ENCODE peak calls at places on chromosomes 7 and 10, in nine cellular contexts. V is dorsolateral prefrontal cortex, U is MG63, D is uterus, B is PC-3, P is stomach, N is neuronal stem cell, O is aorta, T is left ventricle myocardium inferior. W is an unnamed sample.
A peak's percentile ranks its signal among the peaks of the same experiment; 100 is the strongest.

GRCh38 chr10:44393834-44394547 is 9.1 kb upstream of the CXCL12 start:
- DNase-seq in U (no peak), N (no peak), B (no peak), O (no peak), P (no peak), V (no peak), T (no peak), D (peak; percentile 11), W (no peak)

GRCh38 chr10:89207801-89208551 is 859 bp upstream of the CH25H start:
- DNase-seq in D (peak; percentile 34), O (peak; percentile 85), V (peak; percentile 25), N (peak; percentile 30), U (peak; percentile 40), T (peak; percentile 62), B (no peak), P (no peak), W (peak; percentile 73)

GRCh38 chr10:6301482-6302083 is 98.9 kb downstream of the PFKFB3 start:
- DNase-seq in T (no peak), U (no peak), D (no peak), O (no peak), P (no peak), N (no peak), V (no peak), B (peak; percentile 22), W (no peak)

GRCh38 chr7:116354171-116354545 is 143.8 kb downstream of the TES start:
- DNase-seq in V (no peak), N (no peak), T (peak; percentile 41), O (no peak), D (peak; percentile 60), B (no peak), U (peak; percentile 75), P (peak; percentile 66), W (no peak)

GRCh38 chr7:1662767-1663166 is 7.3 kb upstream of the ELFN1 start:
- DNase-seq in B (no peak), U (no peak), O (peak; percentile 46), T (no peak), N (no peak), V (no peak), P (no peak), D (peak; percentile 3), W (peak; percentile 21)

GRCh38 chr10:118808601-118809371 is 54.0 kb upstream of the CACUL1 start:
- DNase-seq in P (peak; percentile 19), D (no peak), B (no peak), T (no peak), U (no peak), V (no peak), N (no peak), O (peak; percentile 56), W (no peak)

GRCh38 chr10:117663750-117664149 is 121.2 kb downstream of the EMX2 start:
- DNase-seq in N (no peak), O (no peak), D (no peak), B (peak; percentile 67), V (no peak), U (peak; percentile 50), P (no peak), T (no peak), W (no peak)

GRCh38 chr10:97519342-97519741 is 20.6 kb downstream of the UBTD1 start:
- DNase-seq in D (no peak), B (no peak), P (no peak), V (no peak), U (no peak), O (no peak), N (no peak), T (no peak), W (no peak)

GRCh38 chr10:46992794-46993552 is 81.7 kb downstream of the PTPN20 start:
- DNase-seq in V (peak; percentile 21), P (no peak), B (peak; percentile 44), O (peak; percentile 80), D (peak; percentile 67), T (peak; percentile 15), U (peak; percentile 91), N (no peak), W (peak; percentile 45)

GRCh38 chr7:38907066-38907465 is 1.9 kb downstream of the VPS41 start:
- DNase-seq in B (no peak), V (no peak), D (no peak), P (no peak), N (no peak), T (no peak), O (no peak), U (no peak), W (no peak)

GRCh38 chr10:110457851-110458582 is 39.7 kb upstream of the DUSP5 start:
- DNase-seq in N (no peak), P (no peak), T (no peak), D (no peak), B (no peak), V (no peak), U (no peak), O (no peak), W (no peak)

GRCh38 chr10:35639651-35640311 is 2.3 kb downstream of the FZD8 start:
- DNase-seq in U (peak; percentile 33), N (peak; percentile 43), V (no peak), B (peak; percentile 81), D (peak; percentile 23), T (peak; percentile 19), P (peak; percentile 33), O (peak; percentile 80), W (peak; percentile 62)
- H3K4me3 ChIP-seq in U (peak overlapping the region; percentile 15), N (no peak overlapping the region), V (peak overlapping the region; percentile 60), B (peak overlapping the region; percentile 70), D (no peak overlapping the region), T (peak overlapping the region; percentile 88), P (peak overlapping the region; percentile 79), O (no peak overlapping the region), W (peak overlapping the region; percentile 59)

GRCh38 chr7:134527979-134528371 is 608 bp downstream of the AKR1B10 start:
- DNase-seq in N (no peak), B (peak; percentile 56), U (peak; percentile 51), D (no peak), O (no peak), T (no peak), V (no peak), P (no peak), W (no peak)
- H3K4me3 ChIP-seq in N (no peak overlapping the region), B (peak overlapping the region; percentile 43), U (no peak overlapping the region), D (no peak overlapping the region), O (no peak overlapping the region), T (no peak overlapping the region), V (no peak overlapping the region), P (peak overlapping the region; percentile 40), W (no peak overlapping the region)

GRCh38 chr7:55026867-55027490 is 8.2 kb downstream of the EGFR start:
- DNase-seq in D (peak; percentile 20), O (no peak), N (no peak), B (no peak), P (no peak), V (no peak), U (no peak), T (no peak), W (no peak)

GRCh38 chr7:55026086-55026790 is 7.4 kb downstream of the EGFR start:
- DNase-seq in O (no peak), U (no peak), V (no peak), P (no peak), B (no peak), T (no peak), N (no peak), D (no peak), W (no peak)

GRCh38 chr7:55022618-55022985 is 3.8 kb downstream of the EGFR start:
- DNase-seq in T (no peak), D (no peak), V (no peak), U (no peak), N (no peak), B (no peak), P (no peak), O (no peak), W (no peak)

GRCh38 chr7:55021951-55022617 is 3.3 kb downstream of the EGFR start:
- DNase-seq in N (no peak), P (no peak), D (peak; percentile 26), U (no peak), T (no peak), B (no peak), O (no peak), V (no peak), W (no peak)

DNA sequence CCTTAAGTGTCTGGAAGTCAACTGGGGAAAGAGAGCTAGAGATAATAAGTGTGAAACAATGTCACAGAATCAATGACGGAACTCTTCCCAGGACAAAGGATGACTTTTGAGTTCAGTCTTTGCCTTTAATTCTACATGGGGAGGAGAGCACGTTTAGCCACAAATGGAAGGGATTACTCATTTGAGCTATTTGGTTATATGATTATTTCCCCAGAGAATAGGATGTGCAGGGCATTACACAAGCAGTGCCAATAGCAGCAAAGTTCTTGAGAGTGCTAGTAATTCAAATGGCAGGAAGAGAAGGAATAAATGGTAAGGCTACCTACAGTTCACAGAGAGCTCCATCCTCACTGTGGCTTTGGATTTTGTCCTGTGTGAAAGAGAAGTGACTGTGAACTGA is 6.0 kb downstream of the EGFR start:
- DNase-seq in O (no peak), P (no peak), V (no peak), T (no peak), D (no peak), U (no peak), N (no peak), B (no peak), W (no peak)
- H3K4me3 ChIP-seq in O (no peak overlapping the region), P (no peak overlapping the region), V (no peak overlapping the region), T (no peak overlapping the region), D (no peak overlapping the region), U (no peak overlapping the region), N (no peak overlapping the region), B (no peak overlapping the region), W (no peak overlapping the region)

GRCh38 chr7:32070051-32070405 is 179 bp downstream of the PDE1C start:
- DNase-seq in N (no peak), O (no peak), B (no peak), T (no peak), V (no peak), U (no peak), D (no peak), P (no peak), W (no peak)
- H3K4me3 ChIP-seq in N (no peak overlapping the region), O (no peak overlapping the region), B (no peak overlapping the region), T (peak overlapping the region; percentile 73), V (peak overlapping the region; percentile 69), U (peak overlapping the region; percentile 62), D (peak overlapping the region; percentile 42), P (peak overlapping the region; percentile 49), W (peak overlapping the region; percentile 59)